ENCODE peak calls at places on chromosomes 11 and 22, in four cellular contexts. One of them, this sample, is unnamed.

GRCh38 chr11:26901162-26901561 is 92.8 kb upstream of the FIBIN start:
- DNase-seq in astrocyte of the spinal cord: peak; percentile 68
- DNase-seq in BJ: no peak
- DNase-seq in sciatic nerve: no peak
- DNase-seq in this sample: peak; percentile 63

GRCh38 chr22:49264696-49265095 is 563.0 kb downstream of the BRD1 start:
- DNase-seq in astrocyte of the spinal cord: no peak
- DNase-seq in sciatic nerve: no peak
- DNase-seq in BJ: no peak
- DNase-seq in this sample: no peak

GRCh38 chr11:28384418-28384817 is 276.2 kb downstream of the METTL15 start:
- DNase-seq in BJ: peak; percentile 94
- DNase-seq in astrocyte of the spinal cord: peak; percentile 97
- DNase-seq in sciatic nerve: no peak
- DNase-seq in this sample: peak; percentile 98

GRCh38 chr22:46224771-46225290 is 25.3 kb downstream of the CDPF1 start:
- DNase-seq in astrocyte of the spinal cord: no peak
- DNase-seq in BJ: no peak
- DNase-seq in sciatic nerve: no peak
- DNase-seq in this sample: no peak

GRCh38 chr22:25880524-25880923 is 138.5 kb downstream of the MYO18B start:
- DNase-seq in sciatic nerve: no peak
- DNase-seq in astrocyte of the spinal cord: no peak
- DNase-seq in BJ: no peak
- DNase-seq in this sample: no peak

GRCh38 chr22:29994941-29995340 is 85.3 kb upstream of the HORMAD2 start:
- DNase-seq in BJ: no peak
- DNase-seq in sciatic nerve: no peak
- DNase-seq in astrocyte of the spinal cord: peak; percentile 27
- DNase-seq in this sample: peak; percentile 63

GRCh38 chr11:44952500-44953260 is 2.0 kb upstream of the TP53I11 start:
- DNase-seq in astrocyte of the spinal cord: no peak
- DNase-seq in BJ: no peak
- DNase-seq in sciatic nerve: no peak
- DNase-seq in this sample: no peak

GRCh38 chr11:77381749-77382693 is 80.5 kb upstream of the GDPD4 start:
- DNase-seq in BJ: peak; percentile 38
- DNase-seq in astrocyte of the spinal cord: peak; percentile 45
- DNase-seq in sciatic nerve: no peak
- DNase-seq in this sample: peak; percentile 87

GRCh38 chr22:37570661-37570976 is 9.3 kb downstream of the LGALS2 start:
- DNase-seq in astrocyte of the spinal cord: no peak
- DNase-seq in BJ: no peak
- DNase-seq in sciatic nerve: no peak
- DNase-seq in this sample: no peak

GRCh38 chr11:119175493-119176077 is 7.1 kb downstream of the NLRX1 start:
- DNase-seq in BJ: no peak
- DNase-seq in sciatic nerve: no peak
- DNase-seq in astrocyte of the spinal cord: peak; percentile 33
- DNase-seq in this sample: no peak

GRCh38 chr11:102317099-102317767 is at the start of gene BIRC3:
- DNase-seq in sciatic nerve: peak; percentile 81
- DNase-seq in astrocyte of the spinal cord: peak; percentile 88
- DNase-seq in BJ: peak; percentile 70
- DNase-seq in this sample: peak; percentile 88

This sample was measured in fibroblast of lung.